ENCODE peak calls at places on chromosomes 2 and 18, in ten cellular contexts. L is AML-193; Y is naive thymus-derived CD8-positive, alpha-beta T cell; A is HT-29; M is COLO829; N is hypothalamus; T is aorta; C is stromal cell of bone marrow; R is NCI-H1105; O is stimulated activated CD4-positive, alpha-beta T cell treated with anti-CD3 and anti-CD28 coated beads, Interleukin-15, amount 100 ng/mL, for 24 hours. P is an unnamed sample.

GRCh38 chr2:225052703-225053102 is 10.4 kb upstream of the DOCK10 start:
- DNase-seq in R (no peak), L (no peak), N (no peak), A (no peak), T (no peak), C (no peak), O (no peak), M (no peak), Y (peak), P (peak)

GRCh38 chr2:127105656-127106456 is 1.1 kb downstream of the BIN1 start:
- DNase-seq in L (no peak), N (no peak), R (no peak), A (peak), C (no peak), Y (no peak), O (no peak), T (peak), M (no peak), P (peak)

GRCh38 chr2:95296036-95296435 is 1.1 kb upstream of the KCNIP3 start:
- DNase-seq in Y (no peak), M (no peak), T (no peak), A (no peak), R (peak), N (peak), O (no peak), C (no peak), L (no peak), P (no peak)

GRCh38 chr2:156110890-156111289 is 221.6 kb downstream of the NR4A2 start:
- DNase-seq in L (peak), R (no peak), A (peak), C (no peak), M (no peak), Y (peak), O (peak), T (no peak), N (no peak), P (no peak)

GRCh38 chr2:180520206-180520605 is 460.2 kb upstream of the UBE2E3 start:
- DNase-seq in T (no peak), N (peak), Y (no peak), A (peak), M (no peak), L (no peak), O (no peak), R (no peak), C (no peak), P (no peak)

GRCh38 chr2:47190188-47190818 is 35.2 kb upstream of the STPG4 start:
- DNase-seq in T (no peak), L (no peak), M (no peak), N (no peak), Y (no peak), R (no peak), O (no peak), A (no peak), C (peak), P (no peak)

GRCh38 chr2:85996591-85996990 is 107.8 kb upstream of the ST3GAL5 start:
- DNase-seq in T (peak), C (no peak), Y (no peak), L (no peak), M (peak), O (no peak), N (peak), R (no peak), A (no peak), P (peak)

GRCh38 chr18:75247041-75247551 is 36.5 kb downstream of the TSHZ1 start:
- DNase-seq in T (no peak), L (peak), M (no peak), A (no peak), Y (peak), N (peak), O (no peak), R (no peak), C (no peak), P (no peak)

GRCh38 chr2:15298769-15299168 is 262.4 kb downstream of the NBAS start:
- DNase-seq in C (peak), R (no peak), L (no peak), Y (no peak), N (no peak), T (no peak), M (no peak), O (no peak), A (no peak), P (no peak)

GRCh38 chr2:10284108-10284870 is 18.4 kb upstream of the HPCAL1 start:
- DNase-seq in A (no peak), M (no peak), Y (no peak), R (no peak), C (no peak), O (no peak), L (no peak), N (peak), T (peak), P (peak)